ENCODE peak calls at places on chromosomes 1 and 21, in nine cellular contexts. R is HFF-Myc; I is body of pancreas; X is HFFc6; D is fibroblast of pulmonary artery; U is tibial nerve; J is CD8-positive, alpha-beta T cell; Z is lower lobe of right lung; C is GM06990. E is an unnamed sample.

GRCh38 chr1:94755675-94756074 is 64.5 kb upstream of the SLC44A3 start:
- DNase-seq in U (peak; percentile 69), Z (no peak), D (peak; percentile 94), X (peak; percentile 94), R (peak; percentile 99), J (no peak), C (no peak), I (no peak), E (no peak)

GRCh38 chr1:38805036-38805435 is 54.5 kb downstream of the RRAGC start:
- DNase-seq in I (no peak), X (no peak), R (no peak), C (no peak), U (no peak), J (no peak), D (no peak), Z (no peak), E (no peak)

GRCh38 chr1:183942933-183943693 is 94.4 kb downstream of the COLGALT2 start:
- DNase-seq in J (no peak), C (no peak), D (peak; percentile 88), X (peak; percentile 6), U (no peak), R (peak; percentile 76), Z (peak; percentile 54), I (peak; percentile 24), E (no peak)

GRCh38 chr1:85224734-85225623 is 24.2 kb upstream of the SYDE2 start:
- DNase-seq in U (no peak), X (no peak), I (peak; percentile 90), D (no peak), R (no peak), C (no peak), J (no peak), Z (peak; percentile 61), E (no peak)

GRCh38 chr1:171513743-171514142 is 28.4 kb downstream of the PRRC2C start:
- DNase-seq in X (no peak), U (no peak), C (no peak), R (no peak), I (no peak), J (no peak), D (no peak), Z (no peak), E (no peak)

GRCh38 chr1:236009857-236010256 is 55.0 kb downstream of the NID1 start:
- DNase-seq in Z (no peak), X (peak; percentile 87), C (no peak), D (peak; percentile 87), U (no peak), R (peak; percentile 74), I (no peak), J (no peak), E (no peak)

GRCh38 chr1:212614398-212615091 is 6.0 kb downstream of the ATF3 start:
- DNase-seq in J (no peak), U (no peak), Z (no peak), I (no peak), C (peak; percentile 58), D (no peak), R (no peak), X (no peak), E (peak; percentile 44)

GRCh38 chr1:7896994-7897393 is 43.6 kb downstream of the TNFRSF9 start:
- DNase-seq in D (no peak), J (no peak), X (no peak), R (no peak), U (no peak), I (no peak), Z (no peak), C (no peak), E (no peak)

GRCh38 chr1:156860113-156860638 is 489 bp upstream of the NTRK1 start:
- DNase-seq in I (peak; percentile 52), U (no peak), R (no peak), D (peak; percentile 35), X (no peak), J (peak; percentile 47), C (peak; percentile 71), Z (no peak), E (peak; percentile 90)

GRCh38 chr1:29238601-29238964 is 2.3 kb downstream of the PTPRU start:
- DNase-seq in R (no peak), Z (no peak), U (no peak), I (no peak), J (no peak), D (no peak), X (no peak), C (no peak), E (no peak)

GRCh38 chr1:29236743-29236992 is 346 bp downstream of the PTPRU start:
- DNase-seq in X (no peak), I (no peak), C (peak; percentile 43), D (peak; percentile 36), R (no peak), J (no peak), U (no peak), Z (peak; percentile 62), E (no peak)

GRCh38 chr1:29239142-29239541 is 2.8 kb downstream of the PTPRU start:
- DNase-seq in J (no peak), R (no peak), D (no peak), U (no peak), Z (peak; percentile 80), C (no peak), I (no peak), X (no peak), E (no peak)

GRCh38 chr1:29236993-29237905 is 927 bp downstream of the PTPRU start:
- DNase-seq in J (no peak), D (peak; percentile 73), C (peak; percentile 23), Z (peak; percentile 74), U (peak; percentile 29), X (peak; percentile 25), R (no peak), I (peak; percentile 67), E (peak; percentile 48)

DNA sequence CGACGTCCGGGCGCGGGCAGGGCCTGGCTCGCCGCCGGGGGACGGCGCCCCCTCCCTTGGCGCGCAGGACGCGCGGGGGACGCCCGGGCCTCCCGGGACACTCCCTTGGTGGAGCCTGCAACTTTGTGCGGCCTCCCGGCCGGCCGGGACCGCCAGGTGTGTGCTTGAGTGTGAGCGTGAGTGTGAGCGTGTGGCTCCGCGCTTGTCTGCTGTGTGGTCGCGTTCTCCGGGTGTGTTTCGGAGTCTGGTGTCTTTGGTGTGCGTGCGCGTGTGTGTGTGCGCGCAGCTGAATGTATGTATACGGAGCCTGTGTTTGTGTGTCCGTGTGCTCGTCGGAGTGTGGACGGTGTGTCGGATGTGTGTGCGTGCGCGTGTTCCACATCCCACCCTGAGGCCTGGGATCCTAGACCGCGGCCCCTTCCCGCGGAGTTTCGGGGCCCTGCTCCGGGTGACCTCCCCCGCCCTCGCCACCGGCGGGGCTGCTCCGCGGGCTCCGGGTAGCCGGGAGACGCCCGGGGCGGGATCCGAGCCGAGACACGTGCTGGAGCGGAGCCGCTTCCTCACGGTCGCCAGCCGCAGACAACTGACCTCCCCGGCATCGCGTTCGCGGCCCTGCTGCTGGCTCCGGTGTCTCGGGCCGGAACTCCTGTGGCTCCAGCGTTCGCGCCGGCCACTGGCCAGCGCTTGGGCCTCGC is 1.7 kb downstream of the PTPRU start:
- DNase-seq in C (peak; percentile 28), I (peak; percentile 67), D (peak; percentile 35), X (no peak), Z (peak; percentile 70), R (no peak), J (no peak), U (no peak), E (peak; percentile 50)
- TF ChIP-seq CTCF in C (no peak), I (no peak), D (no peak), X (no peak), Z (no peak), R (no peak), J (no peak), U (no peak), E (no peak)

DNA sequence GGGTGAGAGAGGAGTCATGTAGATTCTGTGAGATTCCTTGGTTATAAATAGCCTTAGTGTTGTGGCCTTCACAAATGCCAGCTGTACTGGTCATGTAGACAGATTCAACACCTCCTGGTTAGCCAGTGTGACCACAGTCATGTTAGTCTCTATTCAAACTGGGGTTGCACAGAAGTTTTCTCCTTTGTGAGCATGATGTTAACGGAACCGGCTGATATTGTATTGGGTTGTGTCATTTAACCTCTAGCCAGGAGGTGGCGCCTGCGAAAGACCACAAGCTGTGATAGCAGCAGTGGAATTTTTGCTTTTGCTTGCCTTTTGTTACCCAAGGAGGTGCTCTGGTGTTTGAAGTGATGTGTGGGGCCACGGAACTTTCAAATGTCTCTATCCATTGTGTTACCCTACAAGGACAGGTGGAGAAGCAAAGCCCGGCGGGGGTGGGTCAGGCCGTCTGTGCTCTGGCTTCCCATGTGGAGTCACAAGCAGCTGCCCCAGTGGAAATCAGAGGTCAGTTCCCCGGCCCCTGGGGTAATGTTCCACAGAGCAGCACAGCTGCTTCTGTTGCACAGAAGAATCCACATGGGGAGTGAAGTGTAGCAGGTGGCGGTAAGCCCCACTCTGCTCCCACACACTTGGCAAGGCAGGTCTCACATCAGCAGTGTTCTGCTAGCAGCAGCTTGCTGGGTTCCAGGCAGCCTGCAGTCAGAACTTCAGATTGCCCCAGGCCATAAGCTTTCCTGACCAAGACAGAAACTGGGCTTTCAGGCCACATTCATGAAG is 112.6 kb downstream of the ADAMTS1 start:
- DNase-seq in U (peak; percentile 71), I (peak; percentile 71), C (no peak), D (peak; percentile 68), R (no peak), X (peak; percentile 57), Z (peak; percentile 49), J (no peak), E (no peak)
- TF ChIP-seq CTCF in U (peak; percentile 33), I (peak; percentile 58), C (peak; percentile 35), D (peak; percentile 74), R (peak; percentile 68), X (peak; percentile 82), Z (peak; percentile 63), J (no peak), E (no peak)

GRCh38 chr1:217048104-217048707 is 325.0 kb upstream of the ESRRG start:
- DNase-seq in I (no peak), C (no peak), U (no peak), Z (no peak), D (peak; percentile 7), R (no peak), X (no peak), J (no peak), E (peak; percentile 6)
- TF ChIP-seq CTCF in I (no peak), C (peak; percentile 61), U (no peak), Z (no peak), D (peak; percentile 10), R (peak; percentile 29), X (no peak), J (no peak), E (peak; percentile 42)

GRCh38 chr1:234617986-234618725 is 8.2 kb upstream of the IRF2BP2 start:
- DNase-seq in R (peak; percentile 96), X (peak; percentile 49), J (no peak), C (no peak), I (no peak), U (no peak), Z (no peak), D (peak; percentile 89), E (no peak)

GRCh38 chr1:234616644-234617043 is 6.7 kb upstream of the IRF2BP2 start:
- DNase-seq in I (peak; percentile 74), D (peak; percentile 33), J (no peak), R (no peak), Z (no peak), C (no peak), U (no peak), X (no peak), E (no peak)

GRCh38 chr1:234618726-234619049 is 8.7 kb upstream of the IRF2BP2 start:
- DNase-seq in I (no peak), D (no peak), X (no peak), J (no peak), C (no peak), Z (no peak), U (no peak), R (no peak), E (no peak)

GRCh38 chr1:234619071-234619480 is 9.1 kb upstream of the IRF2BP2 start:
- DNase-seq in J (no peak), I (no peak), X (no peak), C (no peak), R (no peak), U (no peak), D (peak; percentile 41), Z (no peak), E (no peak)

GRCh38 chr1:234617135-234617985 is 7.4 kb upstream of the IRF2BP2 start:
- DNase-seq in I (no peak), U (no peak), R (no peak), Z (no peak), C (no peak), X (no peak), D (peak; percentile 52), J (no peak), E (no peak)
- TF ChIP-seq CTCF in I (no peak), U (no peak), R (peak; percentile 16), Z (no peak), C (no peak), X (peak; percentile 69), D (peak; percentile 36), J (peak; percentile 3), E (no peak)

E was measured in GM13976.